ENCODE peak calls at places on chromosome 1, in nine cellular contexts. One of them, this sample, is unnamed.
A peak's percentile ranks its signal among the peaks of the same experiment; 100 is the strongest.

GRCh38 chr1:20402585-20403422 is 83.2 kb downstream of the CAMK2N1 start:
- DNase-seq in amygdala: no peak
- DNase-seq in KBM-7: no peak
- DNase-seq in activated naive CD8-positive, alpha-beta T cell treated with anti-CD3 and anti-CD28 coated beads, Interleukin-2, amount 50 U/mL, for 24 hours: no peak
- DNase-seq in lung microvascular endothelial cell: no peak
- DNase-seq in activated CD4-positive, alpha-beta T cell treated with anti-CD3 and anti-CD28 coated beads for 1 hour: no peak
- DNase-seq in T-cell: no peak
- DNase-seq in GM23248: no peak
- DNase-seq in AML-193: no peak
- DNase-seq in this sample: no peak

GRCh38 chr1:3707939-3708328 is 44.3 kb upstream of the CCDC27 start:
- DNase-seq in amygdala: no peak
- DNase-seq in KBM-7: no peak
- DNase-seq in activated naive CD8-positive, alpha-beta T cell treated with anti-CD3 and anti-CD28 coated beads, Interleukin-2, amount 50 U/mL, for 24 hours: no peak
- DNase-seq in lung microvascular endothelial cell: no peak
- DNase-seq in activated CD4-positive, alpha-beta T cell treated with anti-CD3 and anti-CD28 coated beads for 1 hour: no peak
- DNase-seq in T-cell: no peak
- DNase-seq in GM23248: no peak
- DNase-seq in AML-193: no peak
- DNase-seq in this sample: no peak

GRCh38 chr1:245304698-245305097 is 149.9 kb downstream of the KIF26B start:
- DNase-seq in amygdala: no peak
- DNase-seq in KBM-7: no peak
- DNase-seq in activated naive CD8-positive, alpha-beta T cell treated with anti-CD3 and anti-CD28 coated beads, Interleukin-2, amount 50 U/mL, for 24 hours: no peak
- DNase-seq in lung microvascular endothelial cell: no peak
- DNase-seq in activated CD4-positive, alpha-beta T cell treated with anti-CD3 and anti-CD28 coated beads for 1 hour: no peak
- DNase-seq in T-cell: no peak
- DNase-seq in GM23248: peak; percentile 48
- DNase-seq in AML-193: no peak
- DNase-seq in this sample: no peak

GRCh38 chr1:242402956-242403355 is 121.5 kb downstream of the PLD5 start:
- DNase-seq in amygdala: no peak
- DNase-seq in KBM-7: no peak
- DNase-seq in activated naive CD8-positive, alpha-beta T cell treated with anti-CD3 and anti-CD28 coated beads, Interleukin-2, amount 50 U/mL, for 24 hours: no peak
- DNase-seq in lung microvascular endothelial cell: no peak
- DNase-seq in activated CD4-positive, alpha-beta T cell treated with anti-CD3 and anti-CD28 coated beads for 1 hour: no peak
- DNase-seq in T-cell: no peak
- DNase-seq in GM23248: no peak
- DNase-seq in AML-193: no peak
- DNase-seq in this sample: no peak

GRCh38 chr1:19384772-19385187 is 72.7 kb downstream of the SLC66A1 start:
- DNase-seq in amygdala: no peak
- DNase-seq in KBM-7: no peak
- DNase-seq in activated naive CD8-positive, alpha-beta T cell treated with anti-CD3 and anti-CD28 coated beads, Interleukin-2, amount 50 U/mL, for 24 hours: no peak
- DNase-seq in lung microvascular endothelial cell: no peak
- DNase-seq in activated CD4-positive, alpha-beta T cell treated with anti-CD3 and anti-CD28 coated beads for 1 hour: no peak
- DNase-seq in T-cell: no peak
- DNase-seq in GM23248: no peak
- DNase-seq in AML-193: no peak
- DNase-seq in this sample: no peak

GRCh38 chr1:85394130-85394529 is 70.8 kb downstream of the DDAH1 start:
- DNase-seq in amygdala: no peak
- DNase-seq in KBM-7: no peak
- DNase-seq in activated naive CD8-positive, alpha-beta T cell treated with anti-CD3 and anti-CD28 coated beads, Interleukin-2, amount 50 U/mL, for 24 hours: no peak
- DNase-seq in lung microvascular endothelial cell: no peak
- DNase-seq in activated CD4-positive, alpha-beta T cell treated with anti-CD3 and anti-CD28 coated beads for 1 hour: no peak
- DNase-seq in T-cell: no peak
- DNase-seq in GM23248: peak; percentile 29
- DNase-seq in AML-193: no peak
- DNase-seq in this sample: no peak

GRCh38 chr1:7579831-7580804 is 191.0 kb upstream of the VAMP3 start:
- DNase-seq in amygdala: no peak
- DNase-seq in KBM-7: no peak
- DNase-seq in activated naive CD8-positive, alpha-beta T cell treated with anti-CD3 and anti-CD28 coated beads, Interleukin-2, amount 50 U/mL, for 24 hours: no peak
- DNase-seq in lung microvascular endothelial cell: no peak
- DNase-seq in activated CD4-positive, alpha-beta T cell treated with anti-CD3 and anti-CD28 coated beads for 1 hour: no peak
- DNase-seq in T-cell: no peak
- DNase-seq in GM23248: no peak
- DNase-seq in AML-193: no peak
- DNase-seq in this sample: no peak

GRCh38 chr1:226602186-226603029 is 53.8 kb downstream of the STUM start:
- DNase-seq in amygdala: no peak
- DNase-seq in KBM-7: no peak
- DNase-seq in activated naive CD8-positive, alpha-beta T cell treated with anti-CD3 and anti-CD28 coated beads, Interleukin-2, amount 50 U/mL, for 24 hours: no peak
- DNase-seq in lung microvascular endothelial cell: no peak
- DNase-seq in activated CD4-positive, alpha-beta T cell treated with anti-CD3 and anti-CD28 coated beads for 1 hour: no peak
- DNase-seq in T-cell: no peak
- DNase-seq in GM23248: peak; percentile 93
- DNase-seq in AML-193: no peak
- DNase-seq in this sample: peak; percentile 93

GRCh38 chr1:54421101-54421504 is 14.9 kb upstream of the SSBP3 start:
- DNase-seq in amygdala: peak; percentile 13
- DNase-seq in KBM-7: no peak
- DNase-seq in activated naive CD8-positive, alpha-beta T cell treated with anti-CD3 and anti-CD28 coated beads, Interleukin-2, amount 50 U/mL, for 24 hours: no peak
- DNase-seq in lung microvascular endothelial cell: no peak
- DNase-seq in activated CD4-positive, alpha-beta T cell treated with anti-CD3 and anti-CD28 coated beads for 1 hour: no peak
- DNase-seq in T-cell: no peak
- DNase-seq in GM23248: peak; percentile 19
- DNase-seq in AML-193: no peak
- DNase-seq in this sample: no peak

GRCh38 chr1:86865973-86866637 is 47.8 kb downstream of the SELENOF start:
- DNase-seq in amygdala: no peak
- DNase-seq in KBM-7: no peak
- DNase-seq in activated naive CD8-positive, alpha-beta T cell treated with anti-CD3 and anti-CD28 coated beads, Interleukin-2, amount 50 U/mL, for 24 hours: no peak
- DNase-seq in lung microvascular endothelial cell: no peak
- DNase-seq in activated CD4-positive, alpha-beta T cell treated with anti-CD3 and anti-CD28 coated beads for 1 hour: no peak
- DNase-seq in T-cell: no peak
- DNase-seq in GM23248: no peak
- DNase-seq in AML-193: no peak
- DNase-seq in this sample: no peak

GRCh38 chr1:40808909-40809308 is 25.3 kb downstream of the KCNQ4 start:
- DNase-seq in amygdala: no peak
- DNase-seq in KBM-7: peak; percentile 26
- DNase-seq in activated naive CD8-positive, alpha-beta T cell treated with anti-CD3 and anti-CD28 coated beads, Interleukin-2, amount 50 U/mL, for 24 hours: no peak
- DNase-seq in lung microvascular endothelial cell: no peak
- DNase-seq in activated CD4-positive, alpha-beta T cell treated with anti-CD3 and anti-CD28 coated beads for 1 hour: no peak
- DNase-seq in T-cell: no peak
- DNase-seq in GM23248: no peak
- DNase-seq in AML-193: no peak
- DNase-seq in this sample: no peak

GRCh38 chr1:200786792-200787191 is 48.1 kb downstream of the CAMSAP2 start:
- DNase-seq in amygdala: no peak
- DNase-seq in KBM-7: no peak
- DNase-seq in activated naive CD8-positive, alpha-beta T cell treated with anti-CD3 and anti-CD28 coated beads, Interleukin-2, amount 50 U/mL, for 24 hours: no peak
- DNase-seq in lung microvascular endothelial cell: no peak
- DNase-seq in activated CD4-positive, alpha-beta T cell treated with anti-CD3 and anti-CD28 coated beads for 1 hour: no peak
- DNase-seq in T-cell: no peak
- DNase-seq in GM23248: no peak
- DNase-seq in AML-193: no peak
- DNase-seq in this sample: no peak

GRCh38 chr1:36657826-36658225 is 175.1 kb upstream of the CSF3R start:
- DNase-seq in amygdala: peak; percentile 6
- DNase-seq in KBM-7: no peak
- DNase-seq in activated naive CD8-positive, alpha-beta T cell treated with anti-CD3 and anti-CD28 coated beads, Interleukin-2, amount 50 U/mL, for 24 hours: no peak
- DNase-seq in lung microvascular endothelial cell: no peak
- DNase-seq in activated CD4-positive, alpha-beta T cell treated with anti-CD3 and anti-CD28 coated beads for 1 hour: no peak
- DNase-seq in T-cell: no peak
- DNase-seq in GM23248: no peak
- DNase-seq in AML-193: no peak
- DNase-seq in this sample: no peak

GRCh38 chr1:208178091-208178529 is 66.1 kb downstream of the PLXNA2 start:
- DNase-seq in amygdala: no peak
- DNase-seq in KBM-7: no peak
- DNase-seq in activated naive CD8-positive, alpha-beta T cell treated with anti-CD3 and anti-CD28 coated beads, Interleukin-2, amount 50 U/mL, for 24 hours: no peak
- DNase-seq in lung microvascular endothelial cell: no peak
- DNase-seq in activated CD4-positive, alpha-beta T cell treated with anti-CD3 and anti-CD28 coated beads for 1 hour: no peak
- DNase-seq in T-cell: no peak
- DNase-seq in GM23248: no peak
- DNase-seq in AML-193: no peak
- DNase-seq in this sample: no peak

GRCh38 chr1:159828916-159829634 is 2.4 kb downstream of the SLAMF8 start:
- DNase-seq in amygdala: peak; percentile 11
- DNase-seq in KBM-7: peak; percentile 55
- DNase-seq in activated naive CD8-positive, alpha-beta T cell treated with anti-CD3 and anti-CD28 coated beads, Interleukin-2, amount 50 U/mL, for 24 hours: no peak
- DNase-seq in lung microvascular endothelial cell: peak; percentile 28
- DNase-seq in activated CD4-positive, alpha-beta T cell treated with anti-CD3 and anti-CD28 coated beads for 1 hour: no peak
- DNase-seq in T-cell: no peak
- DNase-seq in GM23248: no peak
- DNase-seq in AML-193: peak; percentile 59
- DNase-seq in this sample: peak; percentile 36

This sample was measured in GM03348.